ENCODE peak calls at places on chromosomes 5 and 9, in five cellular contexts. S is H1, F is K562, W is GM12878, D is HepG2. U is an unnamed sample.

GRCh38 chr5:623531-623930 is 11.4 kb downstream of the CEP72 start:
- DNase-seq in S (no peak), D (no peak), W (no peak), F (no peak), U (no peak)

GRCh38 chr9:91211919-91212318 is 149.8 kb downstream of the AUH start:
- DNase-seq in W (no peak), F (no peak), D (peak; percentile 72), S (no peak), U (no peak)

GRCh38 chr5:87020099-87020934 is 247.4 kb upstream of the RASA1 start:
- DNase-seq in S (no peak), D (no peak), F (peak; percentile 6), W (peak; percentile 47), U (no peak)

GRCh38 chr5:149264432-149265069 is 7.1 kb upstream of the AFAP1L1 start:
- DNase-seq in W (no peak), D (peak; percentile 21), S (peak; percentile 53), F (peak; percentile 42), U (peak; percentile 51)

GRCh38 chr5:62097361-62097760 is 208.6 kb upstream of the KIF2A start:
- DNase-seq in D (no peak), F (no peak), S (no peak), W (no peak), U (no peak)

GRCh38 chr5:101306391-101307137 is 403.5 kb upstream of the ST8SIA4 start:
- DNase-seq in F (no peak), W (no peak), D (no peak), S (no peak), U (peak; percentile 6)

GRCh38 chr5:160042674-160043073 is 33.7 kb downstream of the TTC1 start:
- DNase-seq in W (no peak), S (no peak), D (no peak), F (no peak), U (no peak)

GRCh38 chr5:127875235-127876021 is 172.2 kb downstream of the CCDC192 start:
- DNase-seq in F (peak; percentile 56), W (peak; percentile 71), D (peak; percentile 75), S (peak; percentile 1), U (peak; percentile 65)

GRCh38 chr9:34224349-34224748 is 45.5 kb downstream of the UBAP1 start:
- DNase-seq in D (no peak), W (no peak), S (no peak), F (no peak), U (no peak)

GRCh38 chr5:54663876-54664275 is 146.3 kb downstream of the SNX18 start:
- DNase-seq in W (no peak), D (no peak), F (no peak), S (no peak), U (no peak)

GRCh38 chr9:14434971-14435718 is 121.2 kb upstream of the NFIB start:
- DNase-seq in F (no peak), D (no peak), S (no peak), W (no peak), U (no peak)

GRCh38 chr5:164345173-164345572 is 839.8 kb downstream of the MAT2B start:
- DNase-seq in F (no peak), W (no peak), S (no peak), D (no peak), U (no peak)

GRCh38 chr9:118148990-118149389 is 444.8 kb downstream of the TLR4 start:
- DNase-seq in S (no peak), F (no peak), D (no peak), W (no peak), U (no peak)

GRCh38 chr9:90169490-90169889 is 473.1 kb downstream of the DIRAS2 start:
- DNase-seq in W (no peak), F (no peak), D (peak; percentile 74), S (no peak), U (no peak)

GRCh38 chr9:104805441-104805840 is 41.5 kb downstream of the NIPSNAP3B start:
- DNase-seq in S (no peak), D (no peak), W (no peak), F (no peak), U (no peak)

GRCh38 chr5:162323471-162323870 is 255.9 kb downstream of the GABRG2 start:
- DNase-seq in D (no peak), W (no peak), F (no peak), S (no peak), U (no peak)

GRCh38 chr5:91499943-91500531 is 116.9 kb upstream of the ARRDC3 start:
- DNase-seq in D (peak; percentile 30), S (no peak), W (no peak), F (peak; percentile 56), U (peak; percentile 42)

GRCh38 chr9:120336021-120336752 is 243.8 kb downstream of the CDK5RAP2 start:
- DNase-seq in S (no peak), W (no peak), D (no peak), F (no peak), U (no peak)

GRCh38 chr9:19631181-19631580 is 157.7 kb downstream of the SLC24A2 start:
- DNase-seq in F (no peak), W (no peak), S (no peak), D (no peak), U (no peak)

GRCh38 chr9:89536145-89536574 is 38.2 kb upstream of the SEMA4D start:
- DNase-seq in S (no peak), F (no peak), D (no peak), W (no peak), U (no peak)

GRCh38 chr9:106869028-106869427 is 6.1 kb downstream of the ZNF462 start:
- DNase-seq in S (no peak), W (no peak), F (no peak), D (no peak), U (no peak)

GRCh38 chr5:78295035-78295961 is 800 bp upstream of the AP3B1 start:
- DNase-seq in S (no peak), W (no peak), F (peak; percentile 40), D (peak; percentile 39), U (peak; percentile 41)

GRCh38 chr5:53479656-53480473 is 564 bp upstream of the FST start:
- DNase-seq in W (no peak), D (peak; percentile 73), S (no peak), F (peak; percentile 24), U (no peak)

GRCh38 chr5:132219289-132219970 is 8.2 kb downstream of the P4HA2 start:
- DNase-seq in S (no peak), F (no peak), D (no peak), W (no peak), U (no peak)

GRCh38 chr9:5577225-5577624 is 51.7 kb upstream of the RIC1 start:
- DNase-seq in W (no peak), F (no peak), S (no peak), D (no peak), U (no peak)

GRCh38 chr5:96883871-96884270 is 7.6 kb downstream of the ERAP2 start:
- DNase-seq in S (no peak), F (no peak), D (no peak), W (no peak), U (no peak)

GRCh38 chr5:139711067-139711851 is 63.1 kb downstream of the CXXC5 start:
- DNase-seq in W (no peak), D (no peak), F (peak; percentile 79), S (no peak), U (no peak)

GRCh38 chr9:27599102-27599501 is 25.8 kb upstream of the C9orf72 start:
- DNase-seq in D (no peak), S (no peak), F (no peak), W (no peak), U (no peak)

GRCh38 chr9:134268308-134268724 is 57.9 kb upstream of the RXRA start:
- DNase-seq in W (peak; percentile 59), F (no peak), S (no peak), D (peak; percentile 16), U (no peak)

GRCh38 chr9:109166171-109166770 is 778 bp downstream of the FRRS1L start:
- DNase-seq in D (no peak), F (no peak), W (no peak), S (no peak), U (no peak)

GRCh38 chr9:34520505-34521385 is 2.0 kb downstream of the ENHO start:
- DNase-seq in W (no peak), F (no peak), S (no peak), D (no peak), U (no peak)

GRCh38 chr5:72443883-72444282 is 63.3 kb downstream of the ZNF366 start:
- DNase-seq in S (no peak), F (no peak), W (no peak), D (no peak), U (no peak)

GRCh38 chr5:72441094-72441723 is 66.0 kb downstream of the ZNF366 start:
- DNase-seq in F (no peak), S (no peak), D (no peak), W (no peak), U (no peak)

GRCh38 chr5:72439192-72439591 is 68.0 kb downstream of the ZNF366 start:
- DNase-seq in W (no peak), S (no peak), D (no peak), F (no peak), U (no peak)

GRCh38 chr5:72440207-72440638 is 67.0 kb downstream of the ZNF366 start:
- DNase-seq in S (no peak), D (no peak), F (no peak), W (no peak), U (no peak)

DNA sequence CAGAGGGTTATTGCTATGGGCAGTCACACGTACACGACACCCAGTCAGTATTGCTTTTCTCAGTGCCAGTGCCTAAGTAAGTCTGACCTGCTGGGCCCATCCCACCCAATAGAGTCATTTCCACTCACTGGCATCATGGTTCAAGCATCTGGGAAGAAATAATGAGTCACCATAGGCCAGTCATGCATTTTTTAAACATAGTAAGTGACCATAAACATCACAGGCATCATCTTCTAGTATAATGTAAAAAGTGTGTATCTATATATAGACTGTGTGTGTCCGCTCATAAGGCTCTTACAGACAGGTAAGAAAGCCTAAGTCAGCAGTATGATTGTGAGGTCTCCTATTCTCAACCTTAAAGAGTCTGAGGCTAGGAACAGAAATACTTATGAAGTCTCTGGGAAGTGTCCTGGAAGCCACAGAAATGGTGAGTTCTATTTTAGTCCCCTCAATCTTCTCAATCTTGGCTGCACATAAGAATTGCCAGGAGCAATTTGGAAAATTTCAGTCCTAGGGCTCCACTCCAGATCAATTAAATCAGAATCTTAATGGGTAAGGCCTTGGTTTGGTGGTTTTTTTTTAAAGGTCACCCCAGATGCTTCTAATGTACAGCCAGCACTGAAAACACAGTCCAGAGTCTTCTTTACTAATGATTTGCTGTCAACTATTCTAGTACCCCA is 65.2 kb downstream of the ZNF366 start:
- DNase-seq in S (no peak), D (no peak), F (no peak), W (no peak), U (peak; percentile 4)
- TF ChIP-seq YY1 in S (no peak), D (no peak), F (no peak), W (no peak), U (no peak)

DNA sequence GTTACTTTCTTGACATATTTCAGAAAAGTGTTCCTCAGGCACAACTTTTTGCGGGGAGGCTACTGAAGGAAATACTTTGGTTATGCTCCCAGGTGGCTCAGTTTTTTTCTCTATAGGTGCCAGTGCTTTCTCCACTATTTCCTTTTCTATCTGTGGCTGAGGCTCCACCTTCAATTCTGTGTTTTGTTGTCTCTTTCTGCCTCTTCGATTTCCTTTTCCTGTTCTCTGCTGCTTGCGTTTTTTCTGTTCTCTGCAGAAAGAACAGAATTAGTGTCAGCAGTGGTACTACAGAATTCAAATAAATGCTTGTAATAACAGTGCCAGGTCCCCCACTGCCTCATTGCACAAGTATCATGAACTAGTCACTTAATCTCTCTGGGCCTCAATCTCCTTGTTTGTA is 7.0 kb downstream of the HEMGN start:
- DNase-seq in D (no peak), F (no peak), W (no peak), S (no peak), U (no peak)
- TF ChIP-seq CEBPB in D (no peak), F (no peak), W (no peak), S (no peak), U (no peak)

GRCh38 chr9:130443840-130444492 is 795 bp upstream of the ASS1 start:
- DNase-seq in D (no peak), S (no peak), F (no peak), W (no peak), U (no peak)
- TF ChIP-seq JUND in D (no peak), S (no peak), F (no peak), W (no peak), U (no peak)

GRCh38 chr9:88233091-88233490 is 94.8 kb upstream of the SPATA31C2 start:
- DNase-seq in D (no peak), S (no peak), W (no peak), F (no peak), U (no peak)
- TF ChIP-seq YY1 in D (no peak), S (no peak), W (no peak), F (no peak), U (no peak)

U was measured in HCT116.